ENCODE peak calls at places on chromosomes 16 and 17, in six cellular contexts. One of them, this sample, is unnamed.

GRCh38 chr17:80456465-80457235 is 19.8 kb downstream of the NPTX1 start:
- DNase-seq in stimulated activated CD8-positive, alpha-beta memory T cell treated with anti-CD3 and anti-CD28 coated beads, Interleukin-4, amount 100 ng/mL, for 24 hours: no peak
- DNase-seq in fibroblast of villous mesenchyme: peak
- DNase-seq in dermis blood vessel endothelial cell: no peak
- DNase-seq in HFFc6: no peak
- DNase-seq in H9: no peak
- DNase-seq in this sample: no peak

GRCh38 chr17:73348018-73348823 is 36.4 kb upstream of the CDC42EP4 start:
- DNase-seq in stimulated activated CD8-positive, alpha-beta memory T cell treated with anti-CD3 and anti-CD28 coated beads, Interleukin-4, amount 100 ng/mL, for 24 hours: no peak
- DNase-seq in fibroblast of villous mesenchyme: no peak
- DNase-seq in dermis blood vessel endothelial cell: no peak
- DNase-seq in HFFc6: no peak
- DNase-seq in H9: peak
- DNase-seq in this sample: no peak

GRCh38 chr17:9206989-9207317 is 185.6 kb downstream of the NTN1 start:
- DNase-seq in stimulated activated CD8-positive, alpha-beta memory T cell treated with anti-CD3 and anti-CD28 coated beads, Interleukin-4, amount 100 ng/mL, for 24 hours: no peak
- DNase-seq in fibroblast of villous mesenchyme: no peak
- DNase-seq in dermis blood vessel endothelial cell: no peak
- DNase-seq in HFFc6: no peak
- DNase-seq in H9: no peak
- DNase-seq in this sample: no peak

GRCh38 chr17:1963250-1963649 is 61.9 kb downstream of the RTN4RL1 start:
- DNase-seq in stimulated activated CD8-positive, alpha-beta memory T cell treated with anti-CD3 and anti-CD28 coated beads, Interleukin-4, amount 100 ng/mL, for 24 hours: no peak
- DNase-seq in fibroblast of villous mesenchyme: no peak
- DNase-seq in dermis blood vessel endothelial cell: no peak
- DNase-seq in HFFc6: no peak
- DNase-seq in H9: no peak
- DNase-seq in this sample: no peak

GRCh38 chr17:77867308-77867781 is 91.2 kb upstream of the TNRC6C start:
- DNase-seq in stimulated activated CD8-positive, alpha-beta memory T cell treated with anti-CD3 and anti-CD28 coated beads, Interleukin-4, amount 100 ng/mL, for 24 hours: no peak
- DNase-seq in fibroblast of villous mesenchyme: no peak
- DNase-seq in dermis blood vessel endothelial cell: no peak
- DNase-seq in HFFc6: no peak
- DNase-seq in H9: no peak
- DNase-seq in this sample: no peak

GRCh38 chr17:77734371-77735050 is 224.0 kb upstream of the TNRC6C start:
- DNase-seq in stimulated activated CD8-positive, alpha-beta memory T cell treated with anti-CD3 and anti-CD28 coated beads, Interleukin-4, amount 100 ng/mL, for 24 hours: no peak
- DNase-seq in fibroblast of villous mesenchyme: peak
- DNase-seq in dermis blood vessel endothelial cell: peak
- DNase-seq in HFFc6: peak
- DNase-seq in H9: peak
- DNase-seq in this sample: no peak

GRCh38 chr16:11613381-11614303 is 26.9 kb upstream of the LITAF start:
- DNase-seq in stimulated activated CD8-positive, alpha-beta memory T cell treated with anti-CD3 and anti-CD28 coated beads, Interleukin-4, amount 100 ng/mL, for 24 hours: no peak
- DNase-seq in fibroblast of villous mesenchyme: no peak
- DNase-seq in dermis blood vessel endothelial cell: no peak
- DNase-seq in HFFc6: no peak
- DNase-seq in H9: no peak
- DNase-seq in this sample: no peak

GRCh38 chr17:8163978-8164814 is 1.4 kb upstream of the VAMP2 start:
- DNase-seq in stimulated activated CD8-positive, alpha-beta memory T cell treated with anti-CD3 and anti-CD28 coated beads, Interleukin-4, amount 100 ng/mL, for 24 hours: peak
- DNase-seq in fibroblast of villous mesenchyme: peak
- DNase-seq in dermis blood vessel endothelial cell: no peak
- DNase-seq in HFFc6: peak
- DNase-seq in H9: peak
- DNase-seq in this sample: peak

This sample was measured in stimulated activated naive CD4-positive, alpha-beta T cell treated with Interleukin-2 at 50 U/mL for 16 hours.